ENCODE peak calls at places on chromosomes 13 and 19, in nine cellular contexts. C is upper lobe of right lung; E is CD4-positive, CD25-positive, alpha-beta regulatory T cell; L is ascending aorta; O is adrenal gland; M is CD8-positive, alpha-beta memory T cell; G is HepG2; K is CD4-positive, alpha-beta memory T cell; A is tibial artery. Q is an unnamed sample. For H3K4me1, the result is how much of the 10 kb centered on the place peaks cover.

GRCh38 chr13:42396501-42396900 is 124.5 kb downstream of the AKAP11 start:
- DNase-seq in C (no peak), E (no peak), L (no peak), O (no peak), M (peak), G (no peak), K (peak), A (no peak), Q (no peak)

GRCh38 chr19:49638360-49638759 is 1.6 kb downstream of the RRAS start:
- DNase-seq in C (no peak), E (no peak), L (no peak), O (no peak), M (no peak), G (no peak), K (no peak), A (no peak), Q (no peak)

GRCh38 chr19:7618771-7619510 is 10.4 kb downstream of the XAB2 start:
- DNase-seq in C (peak), E (no peak), L (no peak), O (peak), M (no peak), G (no peak), K (peak), A (no peak), Q (no peak)

GRCh38 chr13:89458456-89458855 is 1787.3 kb downstream of the SLITRK5 start:
- DNase-seq in C (no peak), E (no peak), L (no peak), O (no peak), M (no peak), G (no peak), K (no peak), A (no peak), Q (no peak)

GRCh38 chr13:30165071-30165470 is 142.3 kb downstream of the KATNAL1 start:
- DNase-seq in C (no peak), E (no peak), L (no peak), O (no peak), M (no peak), G (no peak), K (no peak), A (no peak), Q (no peak)

GRCh38 chr19:56153507-56153906 is 12.4 kb downstream of the ZNF444 start:
- DNase-seq in C (no peak), E (no peak), L (no peak), O (no peak), M (no peak), G (no peak), K (no peak), A (no peak), Q (no peak)

GRCh38 chr19:10884273-10884672 is 12.9 kb downstream of the CARM1 start:
- DNase-seq in C (no peak), E (no peak), L (no peak), O (no peak), M (no peak), G (no peak), K (no peak), A (no peak), Q (no peak)

GRCh38 chr19:695350-695949 is at the start of gene PRSS57:
- DNase-seq in C (no peak), E (no peak), L (no peak), O (no peak), M (no peak), G (no peak), K (no peak), A (no peak), Q (no peak)

GRCh38 chr13:73998631-73999030 is 135.6 kb downstream of the KLF12 start:
- DNase-seq in C (no peak), E (no peak), L (no peak), O (no peak), M (no peak), G (no peak), K (no peak), A (no peak), Q (no peak)

GRCh38 chr13:40126301-40127085 is 471.0 kb downstream of the COG6 start:
- DNase-seq in C (no peak), E (no peak), L (no peak), O (no peak), M (no peak), G (no peak), K (no peak), A (no peak), Q (no peak)

GRCh38 chr13:77384999-77385398 is 58.1 kb upstream of the MYCBP2 start:
- DNase-seq in C (no peak), E (no peak), L (no peak), O (no peak), M (no peak), G (no peak), K (no peak), A (no peak), Q (no peak)

GRCh38 chr13:78169386-78169785 is 250.8 kb upstream of the EDNRB start:
- DNase-seq in C (no peak), E (no peak), L (no peak), O (no peak), M (no peak), G (no peak), K (no peak), A (no peak), Q (no peak)

GRCh38 chr19:40807147-40808020 is 8.4 kb downstream of the EGLN2 start:
- DNase-seq in C (peak), E (no peak), L (no peak), O (no peak), M (no peak), G (peak), K (no peak), A (no peak), Q (no peak)

GRCh38 chr19:55684946-55685681 is 10.1 kb downstream of the EPN1 start:
- DNase-seq in C (no peak), E (no peak), L (no peak), O (no peak), M (no peak), G (no peak), K (no peak), A (no peak), Q (no peak)

GRCh38 chr19:12984683-12985048 is 10.6 kb upstream of the NFIX start:
- DNase-seq in C (no peak), E (no peak), L (no peak), O (no peak), M (no peak), G (no peak), K (no peak), A (no peak), Q (no peak)

GRCh38 chr13:23159205-23159586 is 21.6 kb upstream of the SGCG start:
- DNase-seq in C (no peak), E (no peak), L (peak), O (no peak), M (no peak), G (peak), K (no peak), A (peak), Q (no peak)

GRCh38 chr13:75556961-75557360 is 7.4 kb downstream of the UCHL3 start:
- DNase-seq in C (no peak), E (no peak), L (no peak), O (no peak), M (no peak), G (no peak), K (no peak), A (no peak), Q (no peak)

GRCh38 chr19:45348367-45349125 is 8.0 kb downstream of the KLC3 start:
- DNase-seq in C (no peak), E (no peak), L (no peak), O (no peak), M (no peak), G (no peak), K (no peak), A (no peak), Q (no peak)
- H3K4me3 ChIP-seq in C (no peak), E (no peak), L (no peak), O (no peak), M (no peak), G (no peak), K (no peak), A (no peak), Q (no peak)

GRCh38 chr13:46598140-46598819 is 45.3 kb downstream of the LRCH1 start:
- DNase-seq in C (no peak), E (no peak), L (no peak), O (no peak), M (no peak), G (no peak), K (no peak), A (no peak), Q (no peak)
- H3K4me1 ChIP-seq in C (half or more), E (under half), L (half or more), O (under half), M (under half), G (under half), K (half or more), A (under half), Q (half or more)

GRCh38 chr19:35959968-35960320 is 23.8 kb downstream of the LRFN3 start:
- DNase-seq in C (no peak), E (no peak), L (no peak), O (no peak), M (no peak), G (no peak), K (no peak), A (no peak), Q (no peak)

GRCh38 chr19:35955881-35956634 is 19.9 kb downstream of the LRFN3 start:
- DNase-seq in C (no peak), E (no peak), L (no peak), O (no peak), M (no peak), G (no peak), K (no peak), A (no peak), Q (no peak)

GRCh38 chr19:35960432-35960972 is 24.3 kb downstream of the LRFN3 start:
- DNase-seq in C (no peak), E (no peak), L (no peak), O (no peak), M (no peak), G (no peak), K (no peak), A (no peak), Q (no peak)

GRCh38 chr19:35959040-35959967 is 23.1 kb downstream of the LRFN3 start:
- DNase-seq in C (peak), E (peak), L (no peak), O (no peak), M (peak), G (no peak), K (peak), A (no peak), Q (no peak)

GRCh38 chr19:35958660-35959039 is 22.5 kb downstream of the LRFN3 start:
- DNase-seq in C (no peak), E (no peak), L (no peak), O (no peak), M (no peak), G (no peak), K (no peak), A (no peak), Q (no peak)
- H3K4me3 ChIP-seq in C (peak), E (peak), L (peak), O (no peak), M (peak), G (no peak), K (peak), A (no peak), Q (no peak)

DNA sequence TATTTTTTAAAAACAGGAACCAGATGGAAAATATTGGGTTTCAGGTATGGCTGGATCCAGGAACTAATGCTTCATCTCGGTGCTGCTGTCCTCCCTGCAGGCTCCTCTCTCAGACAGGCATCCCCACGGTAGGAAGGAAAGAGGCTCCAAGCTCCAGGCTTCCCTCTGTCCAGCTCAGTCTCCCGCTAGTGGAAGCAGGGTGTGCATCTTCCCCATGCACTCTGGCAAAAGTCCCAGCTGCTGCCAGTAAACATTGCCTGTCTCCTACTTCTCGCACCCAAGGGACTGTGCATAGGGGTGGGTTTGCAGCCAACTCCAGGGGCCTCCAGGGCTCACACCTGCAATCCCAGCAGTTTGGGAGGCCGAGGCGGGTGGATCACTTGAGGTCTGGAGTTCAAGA is 29.2 kb downstream of the IL12RB1 start:
- DNase-seq in C (no peak), E (no peak), L (no peak), O (peak), M (no peak), G (no peak), K (no peak), A (peak), Q (peak)
- H3K4me1 ChIP-seq in C (under half), E (under half), L (under half), O (under half), M (under half), G (under half), K (under half), A (under half), Q (under half)

DNA sequence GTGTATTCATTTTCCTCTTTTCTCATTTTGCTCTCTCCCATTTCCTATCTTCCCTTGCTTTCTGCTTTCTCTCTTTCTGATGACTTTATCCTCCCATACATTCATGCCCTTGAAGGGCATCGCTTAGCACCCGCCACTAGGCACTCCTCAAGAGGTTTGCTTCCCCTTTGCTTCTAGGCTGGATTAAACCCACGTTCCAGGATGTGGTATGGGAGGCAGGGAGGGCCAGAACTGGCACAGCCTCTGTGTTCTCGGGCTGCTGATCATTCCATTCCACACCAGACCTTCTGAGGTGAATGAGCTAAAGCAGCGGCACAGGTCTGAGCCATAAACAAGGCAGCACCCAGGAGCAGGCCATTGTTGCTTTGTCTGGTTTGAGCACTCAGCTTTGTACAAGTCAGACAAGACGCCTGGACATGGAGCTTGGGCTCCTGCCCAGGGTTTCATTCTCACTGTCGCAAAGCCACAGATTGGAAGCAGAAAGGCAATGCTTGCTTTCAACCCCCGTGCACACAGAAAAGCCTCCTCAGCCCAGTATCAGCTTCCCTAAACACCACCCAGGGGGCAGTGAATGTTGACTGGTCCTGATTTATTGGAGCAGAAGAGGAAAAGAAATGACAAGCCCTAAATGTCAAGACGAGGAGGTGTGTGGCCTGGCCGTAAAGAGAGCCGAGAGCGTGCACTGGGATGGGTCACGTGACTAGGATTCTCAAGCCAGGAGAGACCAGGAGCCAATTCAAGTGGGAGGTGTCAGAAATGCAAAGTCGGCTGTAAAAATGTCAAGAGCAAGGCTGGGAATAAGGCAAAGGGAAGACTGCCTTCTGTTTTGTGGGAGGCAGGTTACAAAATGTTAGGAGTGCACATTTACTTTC is 218.0 kb upstream of the SERP2 start:
- DNase-seq in C (no peak), E (no peak), L (peak), O (no peak), M (no peak), G (no peak), K (no peak), A (peak), Q (peak)
- H3K4me3 ChIP-seq in C (no peak), E (no peak), L (peak), O (peak), M (no peak), G (no peak), K (no peak), A (peak), Q (no peak)

GRCh38 chr19:16542894-16543498 is 759 bp upstream of the CHERP start:
- DNase-seq in C (no peak), E (no peak), L (no peak), O (no peak), M (no peak), G (no peak), K (no peak), A (no peak), Q (no peak)
- H3K4me1 ChIP-seq in C (under half), E (half or more), L (under half), O (under half), M (under half), G (under half), K (half or more), A (under half), Q (under half)

DNA sequence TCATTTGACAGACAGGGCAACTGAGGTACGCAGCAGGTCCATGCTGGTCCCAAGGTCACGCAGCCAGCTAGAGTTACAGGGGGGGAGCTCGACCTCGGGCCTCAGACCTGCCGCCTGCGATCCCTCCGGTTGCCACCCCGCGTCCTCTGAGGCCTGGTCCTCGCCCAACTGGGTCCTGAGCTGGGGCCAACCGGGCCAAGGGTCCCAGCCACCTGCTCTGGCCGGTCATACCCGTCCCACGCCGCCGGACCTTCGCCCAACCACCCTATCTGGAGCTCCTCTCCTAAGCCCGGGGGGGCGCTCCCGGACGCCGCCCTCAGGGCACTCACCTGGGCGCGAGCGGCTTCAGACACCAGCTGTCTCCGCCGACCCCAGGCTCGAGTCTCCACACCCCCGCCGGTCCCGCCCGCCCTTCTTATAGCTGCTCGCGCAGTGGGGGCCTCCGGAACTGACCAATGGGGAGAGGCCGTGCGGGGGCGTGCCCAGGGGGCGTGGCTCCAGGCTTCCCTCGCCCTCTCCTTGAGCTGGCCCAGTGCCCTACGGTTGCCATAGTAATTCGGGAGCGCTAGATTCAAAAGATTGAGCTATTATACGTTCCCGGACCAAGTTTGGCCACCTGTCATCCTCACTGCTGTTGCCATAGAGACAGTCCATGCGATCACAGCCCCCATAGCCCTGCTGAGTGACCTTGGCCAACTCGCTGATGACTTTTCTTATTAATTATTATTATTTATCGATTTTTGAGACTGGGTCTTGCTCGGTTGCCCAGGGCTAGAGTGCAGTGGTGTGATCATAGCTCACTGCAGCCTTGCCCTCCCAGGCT is at the start of gene PLIN5:
- DNase-seq in C (peak), E (no peak), L (no peak), O (peak), M (peak), G (peak), K (no peak), A (peak), Q (no peak)
- H3K4me3 ChIP-seq in C (peak), E (no peak), L (peak), O (peak), M (no peak), G (peak), K (no peak), A (no peak), Q (peak)

GRCh38 chr19:18473706-18474087 is 35.8 kb upstream of the ISYNA1 start:
- DNase-seq in C (no peak), E (no peak), L (no peak), O (no peak), M (no peak), G (no peak), K (no peak), A (no peak), Q (no peak)
- H3K4me1 ChIP-seq in C (under half), E (under half), L (under half), O (under half), M (under half), G (half or more), K (half or more), A (under half), Q (under half)

Q was measured in tibial nerve.